ENCODE peak calls at places on chromosomes 3 and 15, in nine cellular contexts. L, U, G, D, T, P, Q, H and X are unnamed samples.

GRCh38 chr15:66098019-66098363 is 155.6 kb downstream of the MEGF11 start:
- DNase-seq in L (no peak), U (no peak), G (no peak), D (no peak), T (no peak), P (no peak), Q (no peak), H (no peak), X (no peak)

GRCh38 chr3:171293142-171293782 is 166.9 kb downstream of the TNIK start:
- DNase-seq in L (no peak), U (no peak), G (no peak), D (no peak), T (no peak), P (no peak), Q (no peak), H (no peak), X (no peak)

GRCh38 chr3:149879872-149880271 is 66.9 kb downstream of the RNF13 start:
- DNase-seq in L (peak), U (peak), G (peak), D (peak), T (no peak), P (peak), Q (peak), H (peak), X (peak)

GRCh38 chr15:39468828-39469227 is 112.1 kb upstream of the THBS1 start:
- DNase-seq in L (no peak), U (no peak), G (no peak), D (no peak), T (no peak), P (no peak), Q (no peak), H (no peak), X (no peak)

GRCh38 chr3:162492446-162493081 is 996.0 kb downstream of the OTOL1 start:
- DNase-seq in L (peak), U (no peak), G (no peak), D (peak), T (no peak), P (peak), Q (no peak), H (no peak), X (peak)

GRCh38 chr3:18216996-18217395 is 208.1 kb downstream of the SATB1 start:
- DNase-seq in L (no peak), U (no peak), G (no peak), D (no peak), T (no peak), P (no peak), Q (no peak), H (no peak), X (no peak)

GRCh38 chr3:61894988-61895935 is 333.9 kb downstream of the PTPRG start:
- DNase-seq in L (peak), U (peak), G (peak), D (peak), T (peak), P (peak), Q (peak), H (peak), X (peak)

GRCh38 chr15:91530279-91530678 is 323.2 kb upstream of the SLCO3A1 start:
- DNase-seq in L (no peak), U (no peak), G (no peak), D (no peak), T (no peak), P (no peak), Q (no peak), H (no peak), X (no peak)

GRCh38 chr15:81222007-81222406 is 25.3 kb downstream of the IL16 start:
- DNase-seq in L (no peak), U (no peak), G (no peak), D (no peak), T (no peak), P (no peak), Q (no peak), H (no peak), X (no peak)

GRCh38 chr15:81225161-81225671 is 28.5 kb downstream of the IL16 start:
- DNase-seq in L (peak), U (no peak), G (peak), D (no peak), T (no peak), P (peak), Q (no peak), H (peak), X (no peak)

GRCh38 chr15:81223346-81223971 is 26.8 kb downstream of the IL16 start:
- DNase-seq in L (no peak), U (no peak), G (no peak), D (no peak), T (no peak), P (no peak), Q (no peak), H (no peak), X (no peak)

GRCh38 chr15:81221449-81221848 is 24.8 kb downstream of the IL16 start:
- DNase-seq in L (peak), U (no peak), G (no peak), D (no peak), T (no peak), P (peak), Q (peak), H (no peak), X (no peak)

GRCh38 chr15:81224232-81224631 is 27.6 kb downstream of the IL16 start:
- DNase-seq in L (no peak), U (no peak), G (peak), D (no peak), T (no peak), P (no peak), Q (no peak), H (no peak), X (no peak)
- H3K27ac ChIP-seq in L (no peak), U (no peak), G (peak), D (no peak), T (no peak), P (no peak), Q (no peak), H (peak), X (no peak)

GRCh38 chr3:48088749-48089466 is 72.7 kb upstream of the MAP4 start:
- DNase-seq in L (peak), U (peak), G (peak), D (peak), T (peak), P (peak), Q (peak), H (peak), X (peak)

GRCh38 chr3:48090166-48090939 is 74.1 kb upstream of the MAP4 start:
- DNase-seq in L (no peak), U (no peak), G (no peak), D (peak), T (no peak), P (no peak), Q (no peak), H (no peak), X (no peak)

GRCh38 chr3:48086736-48087470 is 70.7 kb upstream of the MAP4 start:
- DNase-seq in L (peak), U (no peak), G (no peak), D (peak), T (no peak), P (peak), Q (no peak), H (no peak), X (no peak)

GRCh38 chr3:48084929-48085328 is 68.7 kb upstream of the MAP4 start:
- DNase-seq in L (no peak), U (no peak), G (no peak), D (no peak), T (no peak), P (peak), Q (no peak), H (no peak), X (no peak)

GRCh38 chr3:48088056-48088748 is 72.0 kb upstream of the MAP4 start:
- DNase-seq in L (no peak), U (peak), G (no peak), D (peak), T (no peak), P (peak), Q (peak), H (peak), X (peak)
- H3K4me3 ChIP-seq in L (peak), U (peak), G (peak), D (peak), T (peak), P (peak), Q (peak), H (peak), X (peak)

DNA sequence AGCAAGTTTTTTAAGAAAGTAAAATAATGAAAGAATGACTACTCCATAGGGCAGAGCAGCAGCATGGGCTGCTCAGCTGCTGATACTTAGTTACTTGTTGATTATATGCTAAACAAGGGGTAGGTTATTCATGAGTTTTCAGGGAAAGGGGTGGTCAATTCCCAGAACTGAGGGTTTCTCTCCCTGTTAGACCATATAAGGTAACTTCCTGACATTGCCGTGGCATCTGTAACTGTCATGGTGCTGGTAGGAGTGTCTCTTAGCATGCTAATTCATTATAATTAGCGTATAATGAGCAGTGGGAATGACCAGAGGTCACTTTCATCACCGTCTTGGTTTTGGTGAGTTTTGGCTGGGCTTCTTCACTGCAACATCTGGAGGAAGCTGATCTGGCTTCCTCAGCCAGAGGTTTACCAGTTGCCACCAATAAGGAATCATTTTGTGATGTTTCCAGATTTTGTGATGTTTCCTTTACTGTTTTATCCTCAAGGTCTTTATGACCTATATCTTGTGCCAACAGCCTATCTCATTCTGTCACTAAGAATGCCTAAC is 121.8 kb upstream of the CHL1 start:
- DNase-seq in L (no peak), U (no peak), G (no peak), D (no peak), T (no peak), P (no peak), Q (no peak), H (peak), X (peak)
- H3K27ac ChIP-seq in L (no peak), U (no peak), G (peak), D (no peak), T (no peak), P (no peak), Q (no peak), H (peak), X (peak)

DNA sequence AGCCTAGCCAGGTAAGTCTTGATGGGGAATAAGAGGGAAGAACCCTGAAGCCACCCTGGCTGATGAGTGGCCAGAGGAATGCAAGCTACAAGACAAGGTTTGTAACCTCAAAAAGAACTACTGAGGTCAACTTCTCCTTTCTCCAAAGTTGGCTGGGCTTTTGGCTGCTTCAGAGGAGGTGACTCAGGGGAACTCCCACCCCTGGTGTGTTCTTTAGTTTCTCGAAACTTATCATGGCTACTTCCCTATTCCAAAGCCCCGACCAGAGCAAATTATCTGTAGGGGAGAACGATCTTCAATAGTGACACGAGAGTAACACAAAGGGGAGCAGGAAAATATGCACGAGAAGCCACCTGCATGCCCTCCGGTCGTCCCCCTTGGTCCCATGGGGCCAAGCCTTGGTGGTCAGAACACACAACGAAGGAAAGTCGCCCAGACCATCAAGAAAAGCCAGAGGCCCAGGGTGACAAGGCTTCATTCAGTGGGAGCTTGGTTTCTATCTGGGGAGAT is 6.5 kb upstream of the BCL2A1 start:
- DNase-seq in L (no peak), U (peak), G (no peak), D (peak), T (no peak), P (peak), Q (no peak), H (no peak), X (no peak)
- H3K4me3 ChIP-seq in L (no peak), U (no peak), G (no peak), D (no peak), T (no peak), P (no peak), Q (no peak), H (no peak), X (no peak)

GRCh38 chr3:119641416-119641815 is 19.0 kb downstream of the POPDC2 start:
- DNase-seq in L (no peak), U (no peak), G (no peak), D (no peak), T (no peak), P (no peak), Q (no peak), H (no peak), X (no peak)
- H3K27ac ChIP-seq in L (no peak), U (no peak), G (no peak), D (no peak), T (no peak), P (no peak), Q (no peak), H (no peak), X (no peak)

GRCh38 chr15:45131510-45131909 is 1.7 kb downstream of the DUOX1 start:
- DNase-seq in L (no peak), U (no peak), G (no peak), D (no peak), T (no peak), P (no peak), Q (no peak), H (no peak), X (no peak)

GRCh38 chr15:45128971-45129639 is 574 bp downstream of the DUOXA1 start:
- DNase-seq in L (no peak), U (no peak), G (peak), D (no peak), T (no peak), P (peak), Q (no peak), H (no peak), X (no peak)

GRCh38 chr15:45126535-45127158 is 3.0 kb downstream of the DUOXA1 start:
- DNase-seq in L (peak), U (peak), G (no peak), D (no peak), T (peak), P (peak), Q (no peak), H (no peak), X (peak)

GRCh38 chr15:45130291-45131000 is 652 bp downstream of the DUOX1 start:
- DNase-seq in L (no peak), U (no peak), G (no peak), D (no peak), T (no peak), P (no peak), Q (no peak), H (no peak), X (no peak)

GRCh38 chr15:45129651-45130129 is at the start of the genes DUOX1 and DUOXA1:
- DNase-seq in L (no peak), U (no peak), G (peak), D (no peak), T (no peak), P (peak), Q (no peak), H (no peak), X (no peak)
- H3K4me3 ChIP-seq in L (peak), U (no peak), G (peak), D (no peak), T (no peak), P (peak), Q (no peak), H (no peak), X (peak)

GRCh38 chr3:66472313-66473134 is 28.3 kb downstream of the LRIG1 start:
- DNase-seq in L (peak), U (no peak), G (no peak), D (peak), T (no peak), P (peak), Q (no peak), H (no peak), X (no peak)

GRCh38 chr3:66470956-66471686 is 29.7 kb downstream of the LRIG1 start:
- DNase-seq in L (no peak), U (no peak), G (no peak), D (no peak), T (no peak), P (no peak), Q (no peak), H (no peak), X (no peak)

GRCh38 chr3:66473637-66474036 is 27.2 kb downstream of the LRIG1 start:
- DNase-seq in L (peak), U (no peak), G (no peak), D (peak), T (no peak), P (peak), Q (no peak), H (no peak), X (no peak)

GRCh38 chr3:66475386-66476020 is 25.3 kb downstream of the LRIG1 start:
- DNase-seq in L (no peak), U (no peak), G (no peak), D (no peak), T (no peak), P (no peak), Q (no peak), H (no peak), X (no peak)

GRCh38 chr3:66473181-66473580 is 27.6 kb downstream of the LRIG1 start:
- DNase-seq in L (peak), U (no peak), G (no peak), D (peak), T (no peak), P (peak), Q (no peak), H (no peak), X (no peak)
- H3K27ac ChIP-seq in L (no peak), U (peak), G (no peak), D (peak), T (no peak), P (peak), Q (peak), H (peak), X (no peak)

GRCh38 chr15:47398594-47398993 is 318.7 kb upstream of the SEMA6D start:
- DNase-seq in L (no peak), U (no peak), G (no peak), D (no peak), T (no peak), P (no peak), Q (no peak), H (no peak), X (no peak)
- H3K4me3 ChIP-seq in L (no peak), U (no peak), G (no peak), D (no peak), T (no peak), P (no peak), Q (no peak), H (no peak), X (no peak)

GRCh38 chr15:96274698-96275097 is 55.8 kb upstream of the NR2F2 start:
- DNase-seq in L (no peak), U (no peak), G (no peak), D (peak), T (no peak), P (peak), Q (no peak), H (no peak), X (no peak)
- H3K27ac ChIP-seq in L (no peak), U (no peak), G (no peak), D (no peak), T (no peak), P (no peak), Q (no peak), H (no peak), X (no peak)